ENCODE peak calls at places on chromosomes 4 and X, in ten cellular contexts. One of them, this sample, is unnamed.

GRCh38 chr4:83328486-83328885 is 6.2 kb downstream of the HPSE start:
- DNase-seq in keratinocyte: no peak
- DNase-seq in HFF-Myc: no peak
- DNase-seq in AG10803: no peak
- DNase-seq in GM06990: no peak
- DNase-seq in endothelial cell: no peak
- DNase-seq in body of pancreas: no peak
- DNase-seq in stomach: no peak
- DNase-seq in fibroblast of mammary gland: no peak
- DNase-seq in kidney epithelial cell: no peak
- DNase-seq in this sample: no peak

GRCh38 chr4:89242864-89243740 is 64.5 kb downstream of the GPRIN3 start:
- DNase-seq in keratinocyte: no peak
- DNase-seq in HFF-Myc: no peak
- DNase-seq in AG10803: no peak
- DNase-seq in GM06990: no peak
- DNase-seq in endothelial cell: no peak
- DNase-seq in body of pancreas: no peak
- DNase-seq in stomach: no peak
- DNase-seq in fibroblast of mammary gland: no peak
- DNase-seq in kidney epithelial cell: no peak
- DNase-seq in this sample: no peak

GRCh38 chr4:46329118-46329976 is 60.6 kb downstream of the GABRA2 start:
- DNase-seq in keratinocyte: no peak
- DNase-seq in HFF-Myc: no peak
- DNase-seq in AG10803: no peak
- DNase-seq in GM06990: no peak
- DNase-seq in endothelial cell: peak
- DNase-seq in body of pancreas: peak
- DNase-seq in stomach: no peak
- DNase-seq in fibroblast of mammary gland: peak
- DNase-seq in kidney epithelial cell: peak
- DNase-seq in this sample: no peak

GRCh38 chr4:84879651-84880200 is 86.8 kb downstream of the WDFY3 start:
- DNase-seq in keratinocyte: no peak
- DNase-seq in HFF-Myc: no peak
- DNase-seq in AG10803: peak
- DNase-seq in GM06990: no peak
- DNase-seq in endothelial cell: no peak
- DNase-seq in body of pancreas: no peak
- DNase-seq in stomach: no peak
- DNase-seq in fibroblast of mammary gland: no peak
- DNase-seq in kidney epithelial cell: no peak
- DNase-seq in this sample: no peak

GRCh38 chr4:52751349-52751911 is at the start of gene ERVMER34-1:
- DNase-seq in keratinocyte: peak
- DNase-seq in HFF-Myc: no peak
- DNase-seq in AG10803: peak
- DNase-seq in GM06990: no peak
- DNase-seq in endothelial cell: peak
- DNase-seq in body of pancreas: peak
- DNase-seq in stomach: peak
- DNase-seq in fibroblast of mammary gland: peak
- DNase-seq in kidney epithelial cell: no peak
- DNase-seq in this sample: no peak

GRCh38 chr4:1502501-1502886 is 96.3 kb upstream of the NKX1-1 start:
- DNase-seq in keratinocyte: no peak
- DNase-seq in HFF-Myc: no peak
- DNase-seq in AG10803: no peak
- DNase-seq in GM06990: no peak
- DNase-seq in endothelial cell: no peak
- DNase-seq in body of pancreas: no peak
- DNase-seq in stomach: no peak
- DNase-seq in fibroblast of mammary gland: no peak
- DNase-seq in kidney epithelial cell: no peak
- DNase-seq in this sample: no peak

GRCh38 chrX:48045410-48046311 is 25.8 kb downstream of the ZNF630 start:
- DNase-seq in keratinocyte: peak
- DNase-seq in HFF-Myc: peak
- DNase-seq in AG10803: peak
- DNase-seq in GM06990: no peak
- DNase-seq in endothelial cell: no peak
- DNase-seq in body of pancreas: no peak
- DNase-seq in stomach: no peak
- DNase-seq in fibroblast of mammary gland: peak
- DNase-seq in kidney epithelial cell: no peak
- DNase-seq in this sample: peak

GRCh38 chrX:110758781-110759180 is 36.8 kb downstream of the CHRDL1 start:
- DNase-seq in keratinocyte: no peak
- DNase-seq in HFF-Myc: no peak
- DNase-seq in AG10803: no peak
- DNase-seq in GM06990: no peak
- DNase-seq in endothelial cell: no peak
- DNase-seq in body of pancreas: no peak
- DNase-seq in stomach: no peak
- DNase-seq in fibroblast of mammary gland: no peak
- DNase-seq in kidney epithelial cell: no peak
- DNase-seq in this sample: no peak

GRCh38 chr4:175871774-175872405 is 59.8 kb upstream of the GPM6A start:
- DNase-seq in keratinocyte: no peak
- DNase-seq in HFF-Myc: no peak
- DNase-seq in AG10803: no peak
- DNase-seq in GM06990: no peak
- DNase-seq in endothelial cell: no peak
- DNase-seq in body of pancreas: no peak
- DNase-seq in stomach: no peak
- DNase-seq in fibroblast of mammary gland: no peak
- DNase-seq in kidney epithelial cell: no peak
- DNase-seq in this sample: no peak

GRCh38 chr4:36313687-36314086 is 32.3 kb downstream of the DTHD1 start:
- DNase-seq in keratinocyte: no peak
- DNase-seq in HFF-Myc: no peak
- DNase-seq in AG10803: no peak
- DNase-seq in GM06990: no peak
- DNase-seq in endothelial cell: no peak
- DNase-seq in body of pancreas: no peak
- DNase-seq in stomach: no peak
- DNase-seq in fibroblast of mammary gland: no peak
- DNase-seq in kidney epithelial cell: no peak
- DNase-seq in this sample: no peak

GRCh38 chr4:61397174-61397573 is 197.0 kb downstream of the ADGRL3 start:
- DNase-seq in keratinocyte: no peak
- DNase-seq in HFF-Myc: no peak
- DNase-seq in AG10803: no peak
- DNase-seq in GM06990: no peak
- DNase-seq in endothelial cell: no peak
- DNase-seq in body of pancreas: no peak
- DNase-seq in stomach: no peak
- DNase-seq in fibroblast of mammary gland: peak
- DNase-seq in kidney epithelial cell: peak
- DNase-seq in this sample: no peak

GRCh38 chr4:47383829-47384427 is 79.6 kb downstream of the COMMD8 start:
- DNase-seq in keratinocyte: no peak
- DNase-seq in HFF-Myc: peak
- DNase-seq in AG10803: peak
- DNase-seq in GM06990: peak
- DNase-seq in endothelial cell: no peak
- DNase-seq in body of pancreas: no peak
- DNase-seq in stomach: no peak
- DNase-seq in fibroblast of mammary gland: peak
- DNase-seq in kidney epithelial cell: peak
- DNase-seq in this sample: no peak

GRCh38 chr4:95548738-95549245 is at the start of gene UNC5C:
- DNase-seq in keratinocyte: no peak
- DNase-seq in HFF-Myc: no peak
- DNase-seq in AG10803: peak
- DNase-seq in GM06990: peak
- DNase-seq in endothelial cell: peak
- DNase-seq in body of pancreas: peak
- DNase-seq in stomach: peak
- DNase-seq in fibroblast of mammary gland: no peak
- DNase-seq in kidney epithelial cell: no peak
- DNase-seq in this sample: no peak

GRCh38 chr4:15988222-15988621 is 25.2 kb upstream of the FGFBP2 start:
- DNase-seq in keratinocyte: no peak
- DNase-seq in HFF-Myc: no peak
- DNase-seq in AG10803: no peak
- DNase-seq in GM06990: no peak
- DNase-seq in endothelial cell: no peak
- DNase-seq in body of pancreas: no peak
- DNase-seq in stomach: no peak
- DNase-seq in fibroblast of mammary gland: no peak
- DNase-seq in kidney epithelial cell: no peak
- DNase-seq in this sample: no peak

GRCh38 chr4:177448850-177449249 is 6.6 kb upstream of the AGA start:
- DNase-seq in keratinocyte: no peak
- DNase-seq in HFF-Myc: peak
- DNase-seq in AG10803: peak
- DNase-seq in GM06990: no peak
- DNase-seq in endothelial cell: no peak
- DNase-seq in body of pancreas: no peak
- DNase-seq in stomach: no peak
- DNase-seq in fibroblast of mammary gland: peak
- DNase-seq in kidney epithelial cell: peak
- DNase-seq in this sample: peak

GRCh38 chrX:45745479-45745878 is 544.8 kb upstream of the DIPK2B start:
- DNase-seq in keratinocyte: no peak
- DNase-seq in HFF-Myc: no peak
- DNase-seq in AG10803: peak
- DNase-seq in GM06990: no peak
- DNase-seq in endothelial cell: no peak
- DNase-seq in body of pancreas: no peak
- DNase-seq in stomach: no peak
- DNase-seq in fibroblast of mammary gland: peak
- DNase-seq in kidney epithelial cell: no peak
- DNase-seq in this sample: no peak

GRCh38 chrX:42619068-42619467 is 158.9 kb downstream of the PPP1R2C start:
- DNase-seq in keratinocyte: no peak
- DNase-seq in HFF-Myc: no peak
- DNase-seq in AG10803: no peak
- DNase-seq in GM06990: no peak
- DNase-seq in endothelial cell: no peak
- DNase-seq in body of pancreas: no peak
- DNase-seq in stomach: no peak
- DNase-seq in fibroblast of mammary gland: no peak
- DNase-seq in kidney epithelial cell: no peak
- DNase-seq in this sample: no peak

GRCh38 chr4:184310171-184310567 is 92.5 kb upstream of the ENPP6 start:
- DNase-seq in keratinocyte: no peak
- DNase-seq in HFF-Myc: no peak
- DNase-seq in AG10803: no peak
- DNase-seq in GM06990: peak
- DNase-seq in endothelial cell: no peak
- DNase-seq in body of pancreas: peak
- DNase-seq in stomach: no peak
- DNase-seq in fibroblast of mammary gland: no peak
- DNase-seq in kidney epithelial cell: no peak
- DNase-seq in this sample: no peak
- TF ChIP-seq CTCF in keratinocyte: no peak
- TF ChIP-seq CTCF in HFF-Myc: peak
- TF ChIP-seq CTCF in AG10803: peak
- TF ChIP-seq CTCF in GM06990: peak
- TF ChIP-seq CTCF in endothelial cell: no peak
- TF ChIP-seq CTCF in body of pancreas: peak
- TF ChIP-seq CTCF in stomach: no peak
- TF ChIP-seq CTCF in fibroblast of mammary gland: no peak
- TF ChIP-seq CTCF in kidney epithelial cell: no peak
- TF ChIP-seq CTCF in this sample: no peak

DNA sequence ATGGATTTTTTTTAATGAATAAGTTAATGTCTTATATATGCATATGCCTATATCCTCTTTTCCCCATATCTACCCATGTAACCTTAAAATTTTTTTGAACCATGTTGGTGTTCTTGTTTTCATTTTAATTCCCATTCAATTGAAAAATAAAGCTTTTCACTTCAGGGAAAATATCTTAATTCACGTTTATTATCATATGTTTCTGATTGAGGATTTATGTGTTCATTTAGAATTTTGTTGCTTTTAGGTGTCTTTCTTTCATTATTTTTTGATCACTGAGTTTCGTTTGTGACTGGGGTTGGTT is 29.1 kb downstream of the HADH start:
- DNase-seq in keratinocyte: no peak
- DNase-seq in HFF-Myc: no peak
- DNase-seq in AG10803: no peak
- DNase-seq in GM06990: no peak
- DNase-seq in endothelial cell: no peak
- DNase-seq in body of pancreas: no peak
- DNase-seq in stomach: no peak
- DNase-seq in fibroblast of mammary gland: no peak
- DNase-seq in kidney epithelial cell: no peak
- DNase-seq in this sample: no peak
- TF ChIP-seq CTCF in keratinocyte: no peak
- TF ChIP-seq CTCF in HFF-Myc: no peak
- TF ChIP-seq CTCF in AG10803: no peak
- TF ChIP-seq CTCF in GM06990: no peak
- TF ChIP-seq CTCF in endothelial cell: peak
- TF ChIP-seq CTCF in body of pancreas: no peak
- TF ChIP-seq CTCF in stomach: no peak
- TF ChIP-seq CTCF in fibroblast of mammary gland: no peak
- TF ChIP-seq CTCF in kidney epithelial cell: no peak
- TF ChIP-seq CTCF in this sample: no peak

DNA sequence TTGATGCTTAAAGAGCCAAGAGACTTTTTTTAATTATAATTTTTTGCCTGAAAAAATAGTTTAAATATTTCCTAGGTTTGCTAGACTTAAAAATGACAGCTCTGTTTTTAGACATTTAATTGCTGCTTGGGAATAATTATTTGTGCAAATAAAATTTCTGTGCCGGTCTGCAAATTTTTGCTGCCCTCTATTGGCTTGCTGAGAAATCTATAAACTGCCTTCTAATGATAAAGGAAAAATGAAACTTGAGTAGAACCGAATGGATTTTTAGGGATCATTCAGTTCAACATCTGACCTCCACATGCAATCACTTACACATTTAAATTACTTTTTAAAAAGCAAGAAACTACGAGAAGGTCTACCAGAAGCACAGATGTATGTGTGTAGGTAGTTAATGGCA is 434.0 kb downstream of the FAM133A start:
- DNase-seq in keratinocyte: no peak
- DNase-seq in HFF-Myc: no peak
- DNase-seq in AG10803: no peak
- DNase-seq in GM06990: no peak
- DNase-seq in endothelial cell: no peak
- DNase-seq in body of pancreas: no peak
- DNase-seq in stomach: no peak
- DNase-seq in fibroblast of mammary gland: no peak
- DNase-seq in kidney epithelial cell: no peak
- DNase-seq in this sample: no peak
- TF ChIP-seq CTCF in keratinocyte: peak
- TF ChIP-seq CTCF in HFF-Myc: no peak
- TF ChIP-seq CTCF in AG10803: no peak
- TF ChIP-seq CTCF in GM06990: peak
- TF ChIP-seq CTCF in endothelial cell: no peak
- TF ChIP-seq CTCF in body of pancreas: peak
- TF ChIP-seq CTCF in stomach: no peak
- TF ChIP-seq CTCF in fibroblast of mammary gland: peak
- TF ChIP-seq CTCF in kidney epithelial cell: no peak
- TF ChIP-seq CTCF in this sample: peak

DNA sequence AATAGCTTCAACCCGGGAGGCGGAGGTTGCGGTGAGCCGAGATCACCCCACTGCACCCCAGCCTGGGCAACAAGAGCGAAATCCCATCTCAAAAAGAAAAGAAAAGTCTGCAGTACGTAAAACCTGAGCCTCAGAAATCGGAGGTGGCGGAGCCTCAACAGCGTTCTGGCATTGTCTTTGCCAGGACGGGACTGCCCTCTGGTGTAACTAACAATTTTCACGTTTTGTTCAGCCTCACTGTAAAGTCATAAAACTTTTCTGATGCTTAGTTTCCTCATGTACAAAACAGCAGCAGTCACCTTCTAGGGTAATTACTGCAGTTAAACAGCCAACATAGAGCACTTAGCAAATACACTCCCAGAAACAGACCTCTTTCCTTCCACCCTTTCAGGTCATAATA is 121.7 kb downstream of the RBM47 start:
- DNase-seq in keratinocyte: no peak
- DNase-seq in HFF-Myc: no peak
- DNase-seq in AG10803: no peak
- DNase-seq in GM06990: no peak
- DNase-seq in endothelial cell: no peak
- DNase-seq in body of pancreas: peak
- DNase-seq in stomach: no peak
- DNase-seq in fibroblast of mammary gland: no peak
- DNase-seq in kidney epithelial cell: no peak
- DNase-seq in this sample: no peak
- TF ChIP-seq CTCF in keratinocyte: no peak
- TF ChIP-seq CTCF in HFF-Myc: no peak
- TF ChIP-seq CTCF in AG10803: no peak
- TF ChIP-seq CTCF in GM06990: no peak
- TF ChIP-seq CTCF in endothelial cell: no peak
- TF ChIP-seq CTCF in body of pancreas: peak
- TF ChIP-seq CTCF in stomach: no peak
- TF ChIP-seq CTCF in fibroblast of mammary gland: no peak
- TF ChIP-seq CTCF in kidney epithelial cell: no peak
- TF ChIP-seq CTCF in this sample: no peak

This sample was measured in AG09319.